ENCODE peak calls at places on chromosome 2, in eight cellular contexts. T is CD8-positive, alpha-beta T cell; D is choroid plexus epithelial cell; O is mucosa of descending colon; F is ovary; H is epithelial cell of esophagus; W is cardiac fibroblast; P is lower lobe of right lung. V is an unnamed sample.

GRCh38 chr2:190382851-190383250 is 25.3 kb upstream of the MFSD6 start:
- DNase-seq in W (peak), H (peak), P (no peak), O (no peak), D (peak), F (no peak), T (peak), V (peak)

GRCh38 chr2:193806088-193806774 is 1611.5 kb upstream of the TMEFF2 start:
- DNase-seq in O (no peak), P (no peak), T (no peak), F (no peak), D (peak), W (no peak), H (peak), V (peak)

GRCh38 chr2:48849770-48850169 is 94.2 kb upstream of the LHCGR start:
- DNase-seq in F (no peak), O (no peak), P (no peak), H (peak), W (peak), D (peak), T (no peak), V (peak)

GRCh38 chr2:11513319-11513718 is 20.5 kb upstream of the GREB1 start:
- DNase-seq in F (no peak), P (no peak), T (no peak), O (no peak), H (no peak), W (no peak), D (no peak), V (no peak)

GRCh38 chr2:219269362-219270054 is 9.7 kb upstream of the DNAJB2 start:
- DNase-seq in T (no peak), F (no peak), H (peak), W (no peak), O (peak), D (no peak), P (peak), V (no peak)

GRCh38 chr2:171228826-171229225 is 68.1 kb upstream of the TLK1 start:
- DNase-seq in W (no peak), P (no peak), O (no peak), F (no peak), H (no peak), D (no peak), T (no peak), V (no peak)

GRCh38 chr2:43708891-43709290 is 32.7 kb upstream of the C1GALT1C1L start:
- DNase-seq in F (no peak), H (peak), T (no peak), P (no peak), O (no peak), W (peak), D (no peak), V (peak)

GRCh38 chr2:44230378-44230777 is 44.9 kb upstream of the SLC3A1 start:
- DNase-seq in W (no peak), F (no peak), P (no peak), H (no peak), T (no peak), O (no peak), D (no peak), V (no peak)

GRCh38 chr2:88038263-88039105 is 17.1 kb downstream of the KRCC1 start:
- DNase-seq in P (no peak), H (peak), T (no peak), W (peak), O (no peak), D (peak), F (no peak), V (peak)

GRCh38 chr2:29295843-29296242 is 180.6 kb downstream of the CLIP4 start:
- DNase-seq in T (no peak), D (peak), O (no peak), H (peak), P (no peak), F (no peak), W (peak), V (peak)

GRCh38 chr2:162092656-162093556 is 18.9 kb upstream of the DPP4 start:
- DNase-seq in D (peak), F (no peak), O (no peak), T (no peak), W (peak), H (peak), P (no peak), V (peak)

GRCh38 chr2:7467782-7468447 is 550.7 kb downstream of the RNF144A start:
- DNase-seq in P (no peak), O (no peak), F (no peak), H (no peak), D (no peak), W (no peak), T (peak), V (no peak)

GRCh38 chr2:152320814-152321213 is 14.2 kb upstream of the FMNL2 start:
- DNase-seq in F (no peak), H (no peak), W (no peak), D (no peak), O (no peak), P (no peak), T (no peak), V (no peak)

GRCh38 chr2:239803102-239803763 is 221.9 kb downstream of the NDUFA10 start:
- DNase-seq in W (no peak), P (no peak), F (no peak), O (no peak), T (no peak), H (no peak), D (no peak), V (no peak)

GRCh38 chr2:164014791-164015190 is 279.0 kb upstream of the FIGN start:
- DNase-seq in D (no peak), W (no peak), H (no peak), O (no peak), T (no peak), F (no peak), P (no peak), V (no peak)

GRCh38 chr2:51120754-51121280 is 88.9 kb upstream of the NRXN1 start:
- DNase-seq in P (no peak), W (peak), T (no peak), F (no peak), O (no peak), H (no peak), D (peak), V (no peak)

GRCh38 chr2:134137182-134137595 is 116.7 kb upstream of the MGAT5 start:
- DNase-seq in T (no peak), P (peak), H (peak), D (peak), O (no peak), F (no peak), W (peak), V (peak)

DNA sequence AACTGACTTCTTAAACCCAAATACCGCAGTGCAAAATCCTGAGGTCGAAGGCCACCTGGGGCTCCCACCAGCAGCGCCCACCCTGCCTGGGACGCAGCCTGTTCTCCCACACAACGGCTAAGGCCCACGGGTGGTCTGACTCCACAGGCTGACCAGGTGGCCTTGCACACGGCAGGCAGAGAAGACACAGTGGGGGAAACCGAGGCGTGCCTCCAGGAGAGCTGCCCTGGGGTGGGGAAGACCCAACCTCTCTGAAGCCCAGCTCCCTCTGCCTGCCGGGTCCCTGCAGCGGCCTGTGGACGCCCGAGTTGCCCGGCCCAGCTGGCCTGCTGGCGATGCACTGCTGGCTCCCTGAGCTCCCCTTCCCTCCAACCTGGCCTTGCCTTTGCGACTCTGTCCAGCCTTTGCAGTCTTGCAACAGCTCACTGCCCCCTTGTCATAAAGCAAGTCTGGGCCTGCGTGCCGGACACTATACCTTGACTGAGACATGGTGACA is 9.7 kb upstream of the SEMA4C start:
- DNase-seq in W (no peak), F (no peak), P (no peak), H (no peak), O (no peak), T (no peak), D (no peak), V (no peak)
- TF ChIP-seq CTCF in W (no peak), F (no peak), P (no peak), H (no peak), O (no peak), T (no peak), D (no peak), V (no peak)

GRCh38 chr2:227222292-227222691 is 57.9 kb downstream of the COL4A3 start:
- DNase-seq in D (peak), W (no peak), T (no peak), O (no peak), H (no peak), F (no peak), P (no peak), V (no peak)

GRCh38 chr2:227230151-227230550 is 65.7 kb downstream of the COL4A3 start:
- DNase-seq in O (no peak), H (no peak), D (no peak), F (no peak), P (no peak), T (no peak), W (no peak), V (no peak)

GRCh38 chr2:227228061-227228667 is 63.7 kb downstream of the COL4A3 start:
- DNase-seq in P (no peak), T (no peak), O (peak), D (no peak), F (no peak), W (no peak), H (peak), V (peak)
- H3K4me3 ChIP-seq in P (no peak), T (no peak), O (no peak), D (no peak), F (no peak), W (no peak), H (no peak), V (no peak)

DNA sequence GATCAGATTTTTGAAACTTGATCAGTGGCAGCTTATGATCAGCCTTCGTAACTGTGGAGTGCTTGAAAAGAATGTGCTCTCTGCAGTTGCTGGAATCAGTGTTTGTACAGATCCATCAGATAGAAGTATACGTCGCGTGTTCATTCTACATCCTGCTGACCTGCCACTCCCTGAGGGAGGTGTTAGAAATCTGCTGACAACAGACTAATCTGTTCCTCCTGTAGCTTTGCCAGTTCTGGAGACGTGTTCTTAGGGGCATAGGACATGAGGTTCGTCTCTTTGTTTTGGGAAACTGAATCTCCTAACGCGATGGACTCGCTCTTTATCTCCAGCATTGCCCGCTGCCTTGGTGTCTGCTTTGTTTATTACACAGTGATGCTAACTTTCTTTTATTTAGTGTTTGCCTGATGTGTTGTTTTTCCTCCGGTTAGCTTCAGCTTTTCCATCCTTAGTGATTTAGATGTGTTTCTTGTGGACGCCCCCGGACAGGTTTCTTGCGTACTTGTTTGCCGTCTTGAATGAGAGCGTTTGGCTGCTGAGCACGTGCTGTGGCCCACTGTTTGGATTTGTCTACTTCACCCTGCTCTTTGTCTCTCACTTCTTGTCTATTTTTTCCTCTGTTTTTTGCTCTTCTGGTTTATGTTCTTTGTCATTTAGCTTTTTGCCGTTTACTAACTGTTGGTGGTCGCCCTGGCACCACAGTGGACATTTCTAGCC is 17.4 kb upstream of the GAL3ST2 start:
- DNase-seq in D (peak), T (no peak), W (no peak), H (no peak), O (peak), F (no peak), P (no peak), V (no peak)
- TF ChIP-seq CTCF in D (no peak), T (no peak), W (no peak), H (no peak), O (no peak), F (no peak), P (no peak), V (no peak)

GRCh38 chr2:113240915-113241911 is 37.5 kb downstream of the PAX8 start:
- DNase-seq in D (peak), F (no peak), O (no peak), P (no peak), T (no peak), H (peak), W (peak), V (peak)
- H3K4me3 ChIP-seq in D (no peak), F (no peak), O (no peak), P (no peak), T (no peak), H (no peak), W (no peak), V (no peak)

GRCh38 chr2:58448065-58448507 is 207.0 kb upstream of the FANCL start:
- DNase-seq in O (peak), P (no peak), W (peak), F (peak), D (peak), T (no peak), H (peak), V (peak)
- TF ChIP-seq CTCF in O (no peak), P (peak), W (peak), F (no peak), D (peak), T (no peak), H (peak), V (peak)

GRCh38 chr2:47346669-47347068 is 56.3 kb upstream of the MSH2 start:
- DNase-seq in T (no peak), W (no peak), D (no peak), O (no peak), H (no peak), P (no peak), F (no peak), V (no peak)
- H3K4me3 ChIP-seq in T (no peak), W (no peak), D (no peak), O (no peak), H (no peak), P (no peak), F (no peak), V (no peak)

GRCh38 chr2:156064540-156064939 is 268.0 kb downstream of the NR4A2 start:
- DNase-seq in W (no peak), O (no peak), F (no peak), T (no peak), P (no peak), D (no peak), H (peak), V (no peak)

GRCh38 chr2:156065912-156066311 is 266.6 kb downstream of the NR4A2 start:
- DNase-seq in P (no peak), W (no peak), F (no peak), D (no peak), T (no peak), H (peak), O (no peak), V (no peak)
- TF ChIP-seq CTCF in P (no peak), W (no peak), F (no peak), D (no peak), T (no peak), H (peak), O (no peak), V (peak)

DNA sequence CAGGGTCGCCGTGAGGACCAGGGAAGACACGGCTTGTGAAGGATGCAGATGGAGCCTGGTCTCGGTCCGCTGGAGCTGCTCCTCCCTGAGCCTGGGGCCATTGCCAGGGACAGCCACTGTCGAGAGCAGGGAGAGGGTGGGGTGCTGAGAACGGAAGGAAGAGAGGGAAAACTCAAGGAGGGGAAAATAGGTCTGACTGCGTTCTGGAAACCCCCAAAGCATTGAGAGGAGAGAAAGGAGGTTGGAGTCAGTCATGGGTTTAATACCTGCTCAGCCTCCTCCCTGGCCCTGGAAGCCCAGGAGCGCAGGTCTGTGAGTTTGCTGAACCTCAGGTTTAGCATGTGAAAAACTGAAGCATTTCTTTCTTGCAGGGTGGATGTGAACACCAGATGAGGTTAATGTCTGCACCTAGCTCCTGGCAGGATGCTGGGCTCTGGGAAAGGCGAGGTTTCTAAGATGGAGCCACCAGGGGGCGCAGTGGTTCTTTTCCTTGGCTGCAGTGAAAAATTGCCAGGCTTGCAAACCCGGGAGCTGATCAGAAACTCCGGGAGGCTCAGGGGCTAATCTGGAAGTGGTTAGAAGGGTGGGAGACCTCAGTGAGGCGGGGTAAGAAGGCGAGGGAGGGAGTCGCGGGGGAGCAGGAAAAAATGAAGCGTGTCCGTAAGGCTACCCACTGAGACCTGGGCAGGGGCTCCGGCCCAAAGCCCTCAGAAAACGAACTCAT is 33.6 kb upstream of the RNF149 start:
- DNase-seq in F (peak), W (peak), T (peak), P (peak), O (peak), D (peak), H (peak), V (peak)
- H3K4me3 ChIP-seq in F (no peak), W (no peak), T (no peak), P (no peak), O (no peak), D (peak), H (no peak), V (peak)

GRCh38 chr2:26584656-26585055 is 56.5 kb downstream of the CIB4 start:
- DNase-seq in D (no peak), H (no peak), F (no peak), W (no peak), O (no peak), T (no peak), P (no peak), V (no peak)
- TF ChIP-seq CTCF in D (no peak), H (no peak), F (no peak), W (no peak), O (no peak), T (no peak), P (no peak), V (no peak)

DNA sequence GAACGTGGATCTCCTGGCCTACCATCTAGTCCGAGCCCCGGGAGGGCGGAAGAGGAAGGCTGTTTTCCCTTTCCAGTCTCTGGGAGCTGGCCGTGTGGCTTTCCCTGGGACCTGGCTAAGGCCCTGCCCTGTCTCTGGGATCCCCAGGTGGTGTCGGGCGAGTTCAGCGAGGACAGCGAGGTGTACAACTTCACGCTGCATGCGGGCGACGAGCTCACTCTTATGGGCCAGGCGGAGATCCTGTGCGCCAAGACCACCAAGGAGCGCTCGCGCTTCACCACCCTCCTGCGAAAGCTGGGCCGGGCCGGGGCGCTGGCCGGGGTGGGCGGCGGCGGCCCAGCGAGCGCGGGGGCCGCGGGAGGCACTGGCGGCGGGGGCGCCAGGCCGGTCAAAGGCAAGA is 11.2 kb downstream of the GAREM2 start:
- DNase-seq in W (no peak), H (no peak), F (no peak), D (no peak), P (no peak), T (no peak), O (no peak), V (no peak)
- H3K4me3 ChIP-seq in W (peak), H (peak), F (peak), D (peak), P (peak), T (peak), O (no peak), V (peak)